ENCODE peak calls at places on chromosomes 16 and 17, in five cellular contexts. One of them, this sample, is unnamed.

GRCh38 chr16:11250091-11250785 is 5.8 kb downstream of the SOCS1 start:
- DNase-seq in H54: no peak
- DNase-seq in adrenal gland: no peak
- DNase-seq in GM12891: no peak
- DNase-seq in esophagus muscularis mucosa: no peak
- DNase-seq in this sample: no peak

GRCh38 chr17:78391843-78392242 is 13.4 kb downstream of the PGS1 start:
- DNase-seq in H54: peak
- DNase-seq in adrenal gland: no peak
- DNase-seq in GM12891: no peak
- DNase-seq in esophagus muscularis mucosa: no peak
- DNase-seq in this sample: no peak

GRCh38 chr17:8935194-8935593 is 30.3 kb downstream of the PIK3R5 start:
- DNase-seq in H54: no peak
- DNase-seq in adrenal gland: no peak
- DNase-seq in GM12891: no peak
- DNase-seq in esophagus muscularis mucosa: no peak
- DNase-seq in this sample: peak

GRCh38 chr16:3013998-3014690 is 1.4 kb downstream of the CLDN9 start:
- DNase-seq in H54: no peak
- DNase-seq in adrenal gland: no peak
- DNase-seq in GM12891: no peak
- DNase-seq in esophagus muscularis mucosa: no peak
- DNase-seq in this sample: no peak

GRCh38 chr17:6677946-6678345 is 26.4 kb downstream of the C17orf100 start:
- DNase-seq in H54: no peak
- DNase-seq in adrenal gland: no peak
- DNase-seq in GM12891: no peak
- DNase-seq in esophagus muscularis mucosa: no peak
- DNase-seq in this sample: no peak

GRCh38 chr16:73743665-73744496 is 552.7 kb upstream of the PSMD7 start:
- DNase-seq in H54: no peak
- DNase-seq in adrenal gland: no peak
- DNase-seq in GM12891: no peak
- DNase-seq in esophagus muscularis mucosa: peak
- DNase-seq in this sample: no peak

GRCh38 chr17:77814091-77814772 is 144.3 kb upstream of the TNRC6C start:
- DNase-seq in H54: no peak
- DNase-seq in adrenal gland: no peak
- DNase-seq in GM12891: no peak
- DNase-seq in esophagus muscularis mucosa: no peak
- DNase-seq in this sample: peak

GRCh38 chr16:78034530-78034929 is 12.2 kb downstream of the CLEC3A start:
- DNase-seq in H54: no peak
- DNase-seq in adrenal gland: no peak
- DNase-seq in GM12891: no peak
- DNase-seq in esophagus muscularis mucosa: no peak
- DNase-seq in this sample: no peak

GRCh38 chr17:50290074-50290702 is 15.9 kb downstream of the TMEM92 start:
- DNase-seq in H54: peak
- DNase-seq in adrenal gland: peak
- DNase-seq in GM12891: no peak
- DNase-seq in esophagus muscularis mucosa: peak
- DNase-seq in this sample: no peak

GRCh38 chr16:964696-965395 is 5.9 kb downstream of the LMF1 start:
- DNase-seq in H54: no peak
- DNase-seq in adrenal gland: no peak
- DNase-seq in GM12891: no peak
- DNase-seq in esophagus muscularis mucosa: no peak
- DNase-seq in this sample: no peak

GRCh38 chr16:50430076-50430475 is 61.3 kb upstream of the BRD7 start:
- DNase-seq in H54: no peak
- DNase-seq in adrenal gland: no peak
- DNase-seq in GM12891: no peak
- DNase-seq in esophagus muscularis mucosa: peak
- DNase-seq in this sample: no peak

GRCh38 chr16:22962905-22963304 is 148.9 kb downstream of the HS3ST2 start:
- DNase-seq in H54: no peak
- DNase-seq in adrenal gland: no peak
- DNase-seq in GM12891: no peak
- DNase-seq in esophagus muscularis mucosa: no peak
- DNase-seq in this sample: no peak

GRCh38 chr17:9987779-9988585 is 82.9 kb upstream of the RCVRN start:
- DNase-seq in H54: peak
- DNase-seq in adrenal gland: no peak
- DNase-seq in GM12891: peak
- DNase-seq in esophagus muscularis mucosa: no peak
- DNase-seq in this sample: no peak

GRCh38 chr17:5122586-5123342 is 6.9 kb downstream of the USP6 start:
- DNase-seq in H54: no peak
- DNase-seq in adrenal gland: no peak
- DNase-seq in GM12891: no peak
- DNase-seq in esophagus muscularis mucosa: no peak
- DNase-seq in this sample: peak

GRCh38 chr17:10745231-10745630 is 15.4 kb upstream of the TMEM220 start:
- DNase-seq in H54: no peak
- DNase-seq in adrenal gland: no peak
- DNase-seq in GM12891: no peak
- DNase-seq in esophagus muscularis mucosa: no peak
- DNase-seq in this sample: no peak

GRCh38 chr17:9544221-9544620 is 31.4 kb downstream of the STX8 start:
- DNase-seq in H54: no peak
- DNase-seq in adrenal gland: no peak
- DNase-seq in GM12891: no peak
- DNase-seq in esophagus muscularis mucosa: no peak
- DNase-seq in this sample: no peak

GRCh38 chr16:80708823-80709222 is 95.6 kb downstream of the CDYL2 start:
- DNase-seq in H54: no peak
- DNase-seq in adrenal gland: no peak
- DNase-seq in GM12891: no peak
- DNase-seq in esophagus muscularis mucosa: no peak
- DNase-seq in this sample: no peak

GRCh38 chr17:82374626-82375331 is 3.2 kb downstream of the UTS2R start:
- DNase-seq in H54: no peak
- DNase-seq in adrenal gland: no peak
- DNase-seq in GM12891: no peak
- DNase-seq in esophagus muscularis mucosa: no peak
- DNase-seq in this sample: no peak

GRCh38 chr17:7403043-7403901 is 625 bp downstream of the TMEM256 start:
- DNase-seq in H54: peak
- DNase-seq in adrenal gland: peak
- DNase-seq in GM12891: no peak
- DNase-seq in esophagus muscularis mucosa: peak
- DNase-seq in this sample: peak

GRCh38 chr16:67805718-67806427 is 487 bp downstream of the RANBP10 start:
- DNase-seq in H54: no peak
- DNase-seq in adrenal gland: peak
- DNase-seq in GM12891: no peak
- DNase-seq in esophagus muscularis mucosa: no peak
- DNase-seq in this sample: peak

GRCh38 chr16:84461504-84462295 is 42.8 kb downstream of the MEAK7 start:
- DNase-seq in H54: no peak
- DNase-seq in adrenal gland: no peak
- DNase-seq in GM12891: no peak
- DNase-seq in esophagus muscularis mucosa: no peak
- DNase-seq in this sample: no peak

GRCh38 chr16:70689035-70689969 is 3.4 kb upstream of the MTSS2 start:
- DNase-seq in H54: no peak
- DNase-seq in adrenal gland: no peak
- DNase-seq in GM12891: no peak
- DNase-seq in esophagus muscularis mucosa: no peak
- DNase-seq in this sample: peak

GRCh38 chr16:89216315-89217137 is 977 bp upstream of the ZNF778 start:
- DNase-seq in H54: peak
- DNase-seq in adrenal gland: peak
- DNase-seq in GM12891: no peak
- DNase-seq in esophagus muscularis mucosa: no peak
- DNase-seq in this sample: peak

GRCh38 chr17:13477180-13477611 is 124.5 kb downstream of the HS3ST3A1 start:
- DNase-seq in H54: no peak
- DNase-seq in adrenal gland: no peak
- DNase-seq in GM12891: no peak
- DNase-seq in esophagus muscularis mucosa: peak
- DNase-seq in this sample: no peak

GRCh38 chr17:78144736-78145641 is 1.2 kb upstream of the C17orf99 start:
- DNase-seq in H54: no peak
- DNase-seq in adrenal gland: no peak
- DNase-seq in GM12891: no peak
- DNase-seq in esophagus muscularis mucosa: no peak
- DNase-seq in this sample: peak

GRCh38 chr16:57115504-57116182 is 23.3 kb downstream of the CPNE2 start:
- DNase-seq in H54: no peak
- DNase-seq in adrenal gland: peak
- DNase-seq in GM12891: no peak
- DNase-seq in esophagus muscularis mucosa: no peak
- DNase-seq in this sample: no peak

GRCh38 chr16:5072334-5073278 is 963 bp downstream of the ALG1 start:
- DNase-seq in H54: no peak
- DNase-seq in adrenal gland: no peak
- DNase-seq in GM12891: no peak
- DNase-seq in esophagus muscularis mucosa: no peak
- DNase-seq in this sample: no peak

GRCh38 chr16:50881331-50881830 is 139.5 kb downstream of the CYLD start:
- DNase-seq in H54: no peak
- DNase-seq in adrenal gland: no peak
- DNase-seq in GM12891: no peak
- DNase-seq in esophagus muscularis mucosa: peak
- DNase-seq in this sample: no peak

GRCh38 chr16:3520398-3520797 is 19.6 kb downstream of the CLUAP1 start:
- DNase-seq in H54: no peak
- DNase-seq in adrenal gland: no peak
- DNase-seq in GM12891: no peak
- DNase-seq in esophagus muscularis mucosa: no peak
- DNase-seq in this sample: no peak

DNA sequence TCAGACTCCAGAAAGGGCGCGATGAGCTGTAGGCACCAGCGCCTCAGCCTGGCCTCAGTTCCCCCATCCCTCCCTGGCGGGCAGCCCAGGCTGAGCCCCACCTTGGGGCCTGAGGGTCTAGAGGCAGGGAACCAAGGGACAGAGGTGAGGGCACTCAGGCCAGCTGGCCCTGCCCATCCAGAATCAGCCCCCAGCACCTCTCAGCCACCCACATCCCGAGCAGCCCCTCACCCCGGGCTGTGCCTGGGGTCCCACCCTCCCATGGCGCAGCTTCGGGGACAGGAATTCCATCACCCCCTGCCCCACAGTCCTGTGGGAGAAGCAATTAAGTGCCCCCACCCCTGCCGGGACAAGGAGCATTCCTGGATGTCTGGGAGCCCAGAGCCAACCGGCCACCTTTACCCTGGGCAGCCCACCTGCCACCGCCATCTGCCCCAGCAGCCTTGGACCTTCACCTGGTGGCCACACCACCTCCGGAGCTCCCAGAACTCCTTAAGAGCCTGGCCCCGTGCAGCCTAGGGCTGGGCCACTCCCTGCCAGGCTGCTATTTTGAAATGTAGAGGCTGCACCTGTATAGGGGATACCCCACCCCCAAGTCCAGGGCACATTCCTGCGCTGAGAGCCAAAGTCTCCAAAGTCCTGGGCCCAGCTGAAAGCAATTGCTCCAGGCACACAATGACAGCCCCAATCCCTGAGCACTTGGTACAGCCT is 33.7 kb upstream of the PVALEF start:
- DNase-seq in H54: no peak
- DNase-seq in adrenal gland: no peak
- DNase-seq in GM12891: no peak
- DNase-seq in esophagus muscularis mucosa: no peak
- DNase-seq in this sample: no peak
- TF ChIP-seq POLR2A in H54: no peak
- TF ChIP-seq POLR2A in adrenal gland: no peak
- TF ChIP-seq POLR2A in GM12891: no peak
- TF ChIP-seq POLR2A in esophagus muscularis mucosa: no peak
- TF ChIP-seq POLR2A in this sample: no peak

GRCh38 chr17:63974594-63975192 is 2.0 kb upstream of the SCN4A start:
- DNase-seq in H54: peak
- DNase-seq in adrenal gland: no peak
- DNase-seq in GM12891: no peak
- DNase-seq in esophagus muscularis mucosa: no peak
- DNase-seq in this sample: no peak
- TF ChIP-seq POLR2A in H54: no peak
- TF ChIP-seq POLR2A in adrenal gland: no peak
- TF ChIP-seq POLR2A in GM12891: no peak
- TF ChIP-seq POLR2A in esophagus muscularis mucosa: no peak
- TF ChIP-seq POLR2A in this sample: no peak

GRCh38 chr17:38703742-38704644 is 1.1 kb upstream of the MLLT6 start:
- DNase-seq in H54: no peak
- DNase-seq in adrenal gland: peak
- DNase-seq in GM12891: peak
- DNase-seq in esophagus muscularis mucosa: peak
- DNase-seq in this sample: peak

GRCh38 chr17:38704645-38705522 is at the start of gene MLLT6:
- DNase-seq in H54: peak
- DNase-seq in adrenal gland: peak
- DNase-seq in GM12891: no peak
- DNase-seq in esophagus muscularis mucosa: no peak
- DNase-seq in this sample: peak

GRCh38 chr17:38702900-38703741 is 2.0 kb upstream of the MLLT6 start:
- DNase-seq in H54: no peak
- DNase-seq in adrenal gland: no peak
- DNase-seq in GM12891: no peak
- DNase-seq in esophagus muscularis mucosa: no peak
- DNase-seq in this sample: peak

GRCh38 chr17:38701504-38702165 is 3.4 kb upstream of the MLLT6 start:
- DNase-seq in H54: peak
- DNase-seq in adrenal gland: no peak
- DNase-seq in GM12891: no peak
- DNase-seq in esophagus muscularis mucosa: no peak
- DNase-seq in this sample: no peak

DNA sequence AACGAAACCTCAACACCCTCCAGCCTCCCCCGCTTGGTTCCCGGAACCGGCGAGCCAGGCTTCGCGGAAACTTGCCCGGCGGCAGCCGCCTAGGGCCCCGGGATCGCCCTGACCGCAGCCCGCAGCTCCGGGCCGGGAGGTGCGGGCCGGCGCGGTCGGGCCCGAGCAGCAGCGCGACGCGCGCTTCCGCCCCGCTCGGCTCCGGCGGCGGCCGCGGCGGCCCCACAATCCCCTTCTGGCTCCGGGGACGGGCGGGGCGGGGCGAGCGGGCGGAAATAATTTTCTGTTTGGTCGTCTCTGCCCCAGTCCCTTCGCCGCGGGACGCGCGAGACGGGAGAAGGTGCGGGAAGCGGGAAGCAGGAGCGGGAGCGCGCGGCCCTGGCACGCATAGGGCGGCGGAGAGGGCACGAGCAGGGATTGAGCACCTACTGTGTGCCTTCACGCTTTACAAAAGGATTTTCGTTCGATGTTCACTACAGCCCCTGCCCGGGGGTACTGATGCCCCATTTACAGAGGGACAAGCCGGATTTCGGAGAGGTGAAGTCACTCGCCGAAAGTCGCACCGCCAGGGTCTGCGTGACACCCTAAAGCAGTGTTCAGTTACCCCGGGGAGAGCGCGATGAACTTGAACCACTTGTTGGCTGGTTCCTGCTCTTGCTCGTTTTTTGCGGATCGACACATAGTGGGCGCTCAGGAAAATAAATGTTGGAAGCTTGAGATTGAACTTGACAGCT is 2.7 kb upstream of the MLLT6 start:
- DNase-seq in H54: peak
- DNase-seq in adrenal gland: peak
- DNase-seq in GM12891: no peak
- DNase-seq in esophagus muscularis mucosa: peak
- DNase-seq in this sample: peak
- TF ChIP-seq POLR2A in H54: peak
- TF ChIP-seq POLR2A in adrenal gland: peak
- TF ChIP-seq POLR2A in GM12891: peak
- TF ChIP-seq POLR2A in esophagus muscularis mucosa: peak
- TF ChIP-seq POLR2A in this sample: peak

GRCh38 chr17:2995362-2995761 is 68.0 kb downstream of the OR1D5 start:
- DNase-seq in H54: no peak
- DNase-seq in adrenal gland: no peak
- DNase-seq in GM12891: no peak
- DNase-seq in esophagus muscularis mucosa: no peak
- DNase-seq in this sample: peak
- TF ChIP-seq POLR2A in H54: no peak
- TF ChIP-seq POLR2A in adrenal gland: no peak
- TF ChIP-seq POLR2A in GM12891: no peak
- TF ChIP-seq POLR2A in esophagus muscularis mucosa: no peak
- TF ChIP-seq POLR2A in this sample: no peak

This sample was measured in right lobe of liver.